ENCODE peak calls at places on chromosome 11, in nine cellular contexts. M is nephron progenitor cell; U is progenitor cell of endocrine pancreas; A is pancreas; X is right atrium auricular region; I is endothelial cell; O is astrocyte of the spinal cord; Q is CD4-positive, alpha-beta T cell; D is fibroblast of the aortic adventitia. G is an unnamed sample.

GRCh38 chr11:17801166-17801565 is 66.6 kb downstream of the KCNC1 start:
- DNase-seq in U (no peak), A (no peak), D (no peak), I (no peak), X (no peak), M (no peak), O (no peak), Q (no peak), G (no peak)

GRCh38 chr11:61881397-61881796 is 9.9 kb downstream of the FADS3 start:
- DNase-seq in I (no peak), Q (no peak), O (no peak), A (no peak), M (no peak), D (no peak), U (no peak), X (no peak), G (no peak)

GRCh38 chr11:10908215-10908990 is 50.5 kb upstream of the ZBED5 start:
- DNase-seq in D (peak), U (no peak), O (peak), Q (no peak), I (no peak), A (no peak), M (no peak), X (no peak), G (no peak)

GRCh38 chr11:62804310-62805043 is 763 bp downstream of the NXF1 start:
- DNase-seq in D (peak), O (peak), M (no peak), U (no peak), A (no peak), X (peak), I (no peak), Q (no peak), G (peak)

GRCh38 chr11:15687342-15687741 is 572.6 kb downstream of the INSC start:
- DNase-seq in I (no peak), O (peak), D (no peak), M (no peak), A (no peak), Q (no peak), U (no peak), X (no peak), G (no peak)

GRCh38 chr11:88475991-88476418 is 138.5 kb upstream of the CTSC start:
- DNase-seq in D (peak), I (no peak), X (no peak), M (no peak), Q (no peak), A (no peak), O (no peak), U (no peak), G (no peak)

GRCh38 chr11:109405671-109406070 is 16.3 kb upstream of the C11orf87 start:
- DNase-seq in I (no peak), U (no peak), X (no peak), A (no peak), M (no peak), D (peak), Q (no peak), O (peak), G (no peak)

GRCh38 chr11:134531331-134532135 is 119.5 kb upstream of the B3GAT1 start:
- DNase-seq in D (no peak), M (no peak), X (peak), U (no peak), O (no peak), Q (no peak), I (no peak), A (no peak), G (no peak)

GRCh38 chr11:48207881-48208280 is 8.7 kb upstream of the OR4B1 start:
- DNase-seq in M (no peak), U (no peak), A (no peak), X (no peak), O (no peak), D (no peak), Q (no peak), I (no peak), G (no peak)

GRCh38 chr11:48210052-48210451 is 6.6 kb upstream of the OR4B1 start:
- DNase-seq in Q (no peak), I (no peak), M (no peak), U (no peak), O (no peak), A (no peak), X (no peak), D (no peak), G (no peak)
- TF ChIP-seq CTCF in Q (no peak), I (no peak), M (no peak), U (no peak), O (no peak), A (no peak), X (peak), D (peak), G (no peak)

GRCh38 chr11:99916078-99916477 is 771.0 kb upstream of the ARHGAP42 start:
- DNase-seq in O (no peak), I (no peak), X (no peak), D (no peak), M (no peak), Q (no peak), U (no peak), A (no peak), G (no peak)

GRCh38 chr11:99911116-99911515 is 776.0 kb upstream of the ARHGAP42 start:
- DNase-seq in O (no peak), A (no peak), Q (no peak), U (no peak), M (no peak), X (no peak), I (no peak), D (no peak), G (no peak)
- TF ChIP-seq CTCF in O (no peak), A (no peak), Q (no peak), U (peak), M (peak), X (no peak), I (no peak), D (no peak), G (no peak)

GRCh38 chr11:65571940-65572339 is 398 bp upstream of the FAM89B start:
- DNase-seq in X (no peak), I (no peak), U (no peak), Q (no peak), A (no peak), D (peak), M (no peak), O (peak), G (no peak)

GRCh38 chr11:65571420-65571819 is 918 bp upstream of the FAM89B start:
- DNase-seq in I (no peak), X (no peak), M (no peak), O (no peak), U (no peak), D (no peak), A (no peak), Q (no peak), G (no peak)

GRCh38 chr11:65574147-65574962 is 1.5 kb upstream of the EHBP1L1 start:
- DNase-seq in D (peak), M (peak), A (peak), X (peak), Q (peak), O (peak), I (peak), U (peak), G (peak)

GRCh38 chr11:65573391-65574146 is 1.2 kb downstream of the FAM89B start:
- DNase-seq in U (no peak), D (no peak), O (no peak), Q (no peak), X (no peak), M (no peak), I (no peak), A (no peak), G (no peak)

DNA sequence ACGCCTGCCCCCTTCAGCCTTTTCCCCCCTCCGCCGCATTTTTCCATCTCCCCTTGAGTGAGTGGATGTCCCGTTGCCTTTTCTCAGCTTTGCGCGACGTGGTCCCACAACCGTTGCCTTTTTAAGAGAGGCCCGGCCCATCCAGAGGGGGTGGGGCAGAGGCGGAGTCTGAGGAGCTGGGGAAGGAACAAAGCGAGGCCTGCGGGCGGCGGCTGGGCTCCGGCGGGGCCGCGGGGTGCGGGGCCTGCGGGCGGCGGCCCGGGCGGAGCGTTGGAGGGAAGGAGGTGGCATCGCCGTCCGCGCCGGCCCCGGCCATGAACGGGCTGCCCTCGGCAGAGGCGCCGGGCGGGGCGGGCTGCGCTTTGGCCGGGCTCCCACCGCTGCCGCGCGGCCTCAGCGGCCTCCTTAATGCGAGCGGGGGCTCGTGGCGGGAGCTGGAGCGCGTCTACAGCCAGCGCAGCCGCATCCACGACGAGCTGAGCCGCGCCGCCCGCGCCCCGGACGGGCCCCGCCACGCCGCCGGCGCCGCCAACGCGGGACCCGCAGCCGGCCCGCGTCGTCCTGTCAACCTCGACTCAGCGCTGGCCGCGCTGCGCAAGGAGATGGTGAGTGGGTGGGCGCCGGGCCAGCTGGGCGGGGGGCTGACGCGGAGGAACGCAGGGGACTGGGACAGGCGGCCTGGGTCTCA is at the start of gene FAM89B:
- DNase-seq in X (peak), I (peak), O (peak), U (peak), M (peak), A (peak), Q (peak), D (peak), G (peak)
- TF ChIP-seq CTCF in X (no peak), I (no peak), O (no peak), U (no peak), M (no peak), A (no peak), Q (peak), D (no peak), G (no peak)

GRCh38 chr11:125625594-125626380 is 824 bp downstream of the CHEK1 start:
- DNase-seq in O (peak), U (peak), D (peak), X (peak), I (peak), Q (peak), M (peak), A (peak), G (peak)

GRCh38 chr11:125625225-125625593 is 246 bp downstream of the CHEK1 start:
- DNase-seq in O (no peak), U (no peak), I (no peak), X (peak), D (peak), A (no peak), Q (no peak), M (no peak), G (no peak)

GRCh38 chr11:125627236-125627910 is 2.4 kb downstream of the CHEK1 start:
- DNase-seq in O (peak), M (no peak), Q (no peak), A (no peak), D (peak), X (no peak), I (no peak), U (no peak), G (no peak)

GRCh38 chr11:125624756-125625213 is at the start of gene CHEK1:
- DNase-seq in O (no peak), A (no peak), U (no peak), Q (no peak), D (no peak), M (no peak), I (no peak), X (no peak), G (no peak)

DNA sequence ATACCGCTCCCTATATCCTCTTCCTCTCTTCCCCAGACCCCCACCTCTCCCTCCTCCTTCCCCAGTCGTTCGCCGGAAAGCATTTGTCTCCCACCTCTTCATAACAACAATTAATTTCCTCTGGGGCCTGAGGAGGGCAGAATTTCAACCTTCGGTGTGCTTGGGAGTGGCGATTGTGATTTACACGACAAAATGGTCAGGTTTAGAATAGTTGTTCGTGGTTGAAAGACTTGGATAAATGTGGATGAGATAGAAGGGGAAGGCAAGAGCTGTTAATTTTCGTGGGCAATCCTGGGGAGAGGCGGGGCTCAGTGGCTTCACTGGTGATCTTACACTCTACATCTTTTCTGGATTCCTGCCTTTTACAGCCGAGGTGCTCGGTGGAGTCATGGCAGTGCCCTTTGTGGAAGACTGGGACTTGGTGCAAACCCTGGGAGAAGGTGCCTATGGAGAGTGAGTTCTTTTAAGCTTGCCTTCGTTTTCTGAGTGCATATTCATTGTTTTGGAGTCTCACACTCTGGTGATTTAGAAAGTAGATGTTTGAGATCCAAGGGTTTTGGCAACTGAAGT is 1.5 kb downstream of the CHEK1 start:
- DNase-seq in X (no peak), Q (peak), I (no peak), D (no peak), M (no peak), A (no peak), O (no peak), U (no peak), G (peak)
- TF ChIP-seq CTCF in X (no peak), Q (peak), I (no peak), D (peak), M (no peak), A (no peak), O (peak), U (peak), G (peak)

GRCh38 chr11:116893906-116894305 is 56.5 kb upstream of the APOA1 start:
- DNase-seq in Q (no peak), M (no peak), O (no peak), A (no peak), U (no peak), I (no peak), X (no peak), D (no peak), G (no peak)

GRCh38 chr11:116893437-116893836 is 56.0 kb upstream of the APOA1 start:
- DNase-seq in U (no peak), O (no peak), D (no peak), M (no peak), X (no peak), A (no peak), I (no peak), Q (no peak), G (no peak)

GRCh38 chr11:116896211-116896610 is 58.8 kb upstream of the APOA1 start:
- DNase-seq in X (no peak), U (no peak), Q (no peak), O (no peak), D (no peak), I (no peak), M (no peak), A (no peak), G (no peak)

GRCh38 chr11:116892374-116892773 is 55.0 kb upstream of the APOA1 start:
- DNase-seq in D (no peak), U (no peak), A (no peak), I (no peak), O (no peak), X (no peak), M (no peak), Q (no peak), G (no peak)

GRCh38 chr11:116895053-116895757 is 57.8 kb upstream of the APOA1 start:
- DNase-seq in Q (no peak), A (no peak), U (no peak), M (peak), I (peak), X (no peak), O (no peak), D (no peak), G (peak)
- TF ChIP-seq CTCF in Q (no peak), A (no peak), U (peak), M (peak), I (peak), X (peak), O (peak), D (peak), G (peak)

GRCh38 chr11:65551572-65552398 is 6.4 kb downstream of the LTBP3 start:
- DNase-seq in Q (peak), U (peak), D (no peak), A (peak), M (peak), I (peak), O (no peak), X (no peak), G (peak)
- TF ChIP-seq CTCF in Q (peak), U (peak), D (peak), A (peak), M (peak), I (peak), O (peak), X (peak), G (peak)

GRCh38 chr11:46183819-46184218 is 62.6 kb upstream of the PHF21A start:
- DNase-seq in A (no peak), M (no peak), X (no peak), D (peak), I (no peak), O (peak), Q (no peak), U (no peak), G (no peak)

DNA sequence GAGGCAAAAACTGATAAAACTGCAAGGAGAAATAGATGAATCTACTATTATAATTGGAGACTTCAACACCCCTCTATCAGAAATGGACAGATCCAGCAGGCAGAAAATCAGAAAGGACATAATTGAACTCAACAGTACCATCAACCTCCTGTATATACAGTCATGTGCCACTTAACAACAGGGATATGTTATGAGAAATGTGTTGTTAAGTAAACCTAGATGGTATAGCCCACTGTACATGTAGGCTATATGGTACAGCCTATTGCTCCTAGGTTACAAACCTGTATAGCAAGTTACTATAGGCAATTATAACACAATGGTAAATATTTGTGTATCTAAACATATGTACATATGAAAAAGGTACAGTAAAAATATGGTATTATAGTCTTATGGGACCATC is 66.8 kb upstream of the PHF21A start:
- DNase-seq in A (no peak), D (no peak), M (no peak), Q (no peak), I (no peak), X (no peak), O (no peak), U (no peak), G (no peak)
- TF ChIP-seq CTCF in A (no peak), D (no peak), M (no peak), Q (no peak), I (no peak), X (no peak), O (no peak), U (no peak), G (no peak)